ENCODE peak calls at places on chromosome 16, in ten cellular contexts. U is AG09309, K is skeletal muscle cell, X is astrocyte of the spinal cord, O is kidney epithelial cell, W is A673, E is HCT116, D is Caco-2, Y is prostate gland, F is GM06990. Q is an unnamed sample.

GRCh38 chr16:21598676-21599157 is 660 bp upstream of the METTL9 start:
- DNase-seq in D (peak; percentile 18), U (no peak), Y (peak; percentile 28), K (no peak), F (no peak), E (no peak), X (peak; percentile 24), O (no peak), W (no peak), Q (no peak)

GRCh38 chr16:23345237-23345636 is 43.1 kb downstream of the SCNN1B start:
- DNase-seq in O (no peak), K (no peak), F (no peak), D (no peak), E (no peak), W (no peak), Y (no peak), X (no peak), U (no peak), Q (no peak)

GRCh38 chr16:13348416-13348815 is 447.0 kb downstream of the SHISA9 start:
- DNase-seq in E (no peak), Y (no peak), D (no peak), U (no peak), W (no peak), X (no peak), O (no peak), K (no peak), F (no peak), Q (no peak)

GRCh38 chr16:89093602-89094251 is at the start of gene ACSF3:
- DNase-seq in U (peak; percentile 3), F (peak; percentile 85), E (no peak), Y (peak; percentile 24), O (no peak), W (peak; percentile 64), D (peak; percentile 80), K (no peak), X (peak; percentile 16), Q (peak; percentile 75)

GRCh38 chr16:72895951-72896350 is 152.0 kb downstream of the ZFHX3 start:
- DNase-seq in F (no peak), K (no peak), E (no peak), Y (no peak), D (no peak), U (no peak), X (no peak), W (no peak), O (no peak), Q (no peak)

GRCh38 chr16:67163164-67163902 is 1.2 kb upstream of the HSF4 start:
- DNase-seq in D (no peak), Y (peak; percentile 56), F (peak; percentile 78), E (no peak), K (no peak), U (no peak), W (no peak), O (no peak), X (peak; percentile 36), Q (peak; percentile 86)

GRCh38 chr16:11105038-11105903 is 150.7 kb downstream of the SOCS1 start:
- DNase-seq in K (peak; percentile 78), D (peak; percentile 53), W (peak; percentile 95), X (peak; percentile 83), E (no peak), O (no peak), U (peak; percentile 86), F (peak; percentile 72), Y (peak; percentile 9), Q (peak; percentile 79)

GRCh38 chr16:11801481-11802021 is 4.5 kb upstream of the ZC3H7A start:
- DNase-seq in U (no peak), Y (no peak), D (no peak), E (no peak), K (no peak), W (no peak), O (no peak), F (no peak), X (no peak), Q (no peak)

GRCh38 chr16:47056704-47057630 is 83.5 kb upstream of the DNAJA2 start:
- DNase-seq in O (no peak), Y (no peak), X (no peak), U (no peak), E (no peak), K (no peak), W (no peak), D (no peak), F (no peak), Q (no peak)

GRCh38 chr16:81693047-81693446 is 86.0 kb upstream of the PLCG2 start:
- DNase-seq in W (no peak), O (no peak), U (peak; percentile 68), D (no peak), E (no peak), K (no peak), F (no peak), X (no peak), Y (no peak), Q (no peak)

GRCh38 chr16:49409121-49409520 is 35.5 kb downstream of the C16orf78 start:
- DNase-seq in D (no peak), U (no peak), F (no peak), E (no peak), X (no peak), O (no peak), W (no peak), K (no peak), Y (no peak), Q (no peak)

GRCh38 chr16:53043986-53044571 is 8.6 kb downstream of the CHD9NB start:
- DNase-seq in K (no peak), U (no peak), W (peak; percentile 67), D (no peak), X (peak; percentile 18), F (no peak), E (no peak), Y (peak; percentile 53), O (no peak), Q (no peak)

GRCh38 chr16:50889746-50890145 is 147.9 kb downstream of the CYLD start:
- DNase-seq in K (no peak), U (no peak), X (no peak), E (no peak), O (no peak), W (no peak), D (no peak), F (no peak), Y (no peak), Q (peak; percentile 35)

GRCh38 chr16:49643429-49644142 is 212.3 kb downstream of the ZNF423 start:
- DNase-seq in O (peak; percentile 67), U (peak; percentile 63), D (no peak), X (peak; percentile 92), W (peak; percentile 51), E (no peak), Y (no peak), K (peak; percentile 58), F (no peak), Q (no peak)

GRCh38 chr16:9798952-9799590 is 383.2 kb downstream of the GRIN2A start:
- DNase-seq in U (no peak), K (no peak), F (no peak), D (no peak), W (no peak), O (no peak), Y (no peak), E (no peak), X (no peak), Q (no peak)

GRCh38 chr16:31106509-31107464 is 1.4 kb upstream of the BCKDK start:
- DNase-seq in K (no peak), X (no peak), O (no peak), U (no peak), W (no peak), F (no peak), D (no peak), E (no peak), Y (no peak), Q (no peak)

GRCh38 chr16:28931801-28932225 is at the start of gene CD19:
- DNase-seq in W (no peak), Y (no peak), X (no peak), F (peak; percentile 74), D (no peak), O (no peak), K (no peak), U (no peak), E (no peak), Q (no peak)
- H3K4me3 ChIP-seq in W (no peak within 1 kb of the TSS), Y (no peak within 1 kb of the TSS), X (no peak within 1 kb of the TSS), F (peak within 1 kb of the TSS; percentile 88), D (no peak within 1 kb of the TSS), O (no peak within 1 kb of the TSS), K (no peak within 1 kb of the TSS), U (no peak within 1 kb of the TSS), E (no peak within 1 kb of the TSS), Q (no peak within 1 kb of the TSS)

GRCh38 chr16:56606688-56607618 is 1.4 kb upstream of the MT2A start:
- DNase-seq in K (peak; percentile 100), U (peak; percentile 95), D (no peak), O (peak; percentile 98), F (no peak), W (no peak), Y (peak; percentile 82), E (peak; percentile 75), X (peak; percentile 97), Q (peak; percentile 95)
- H3K4me3 ChIP-seq in K (peak overlapping the region; percentile 27), U (peak overlapping the region; percentile 33), D (no peak overlapping the region), O (no peak overlapping the region), F (no peak overlapping the region), W (no peak overlapping the region), Y (no peak overlapping the region), E (peak overlapping the region; percentile 85), X (peak overlapping the region; percentile 7), Q (no peak overlapping the region)

DNA sequence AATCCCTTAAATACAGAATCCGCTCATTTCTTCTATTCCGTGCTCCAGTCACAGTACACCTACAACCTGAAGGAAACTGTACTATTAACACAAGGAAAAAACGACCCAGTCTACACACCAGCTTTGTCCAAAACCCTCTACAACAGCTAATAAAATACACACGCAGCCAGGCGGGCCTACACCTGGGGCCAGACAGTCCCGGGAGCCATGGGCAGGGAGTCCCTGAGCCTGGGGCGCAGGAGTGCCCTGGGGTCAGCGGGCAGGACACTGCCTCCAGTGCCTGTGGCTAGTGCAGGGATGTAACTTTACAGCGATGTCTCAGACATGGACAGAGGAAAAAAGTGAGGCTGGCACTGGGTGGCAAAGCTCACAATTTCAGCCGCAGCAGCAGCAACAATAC is 28.5 kb downstream of the GNPTG start:
- DNase-seq in Y (no peak), D (no peak), W (no peak), U (no peak), E (no peak), F (no peak), X (no peak), K (no peak), O (no peak), Q (no peak)
- H3K4me3 ChIP-seq in Y (peak overlapping the region; percentile 54), D (peak overlapping the region; percentile 69), W (peak overlapping the region; percentile 90), U (no peak overlapping the region), E (peak overlapping the region; percentile 89), F (no peak overlapping the region), X (no peak overlapping the region), K (no peak overlapping the region), O (peak overlapping the region; percentile 62), Q (no peak overlapping the region)

DNA sequence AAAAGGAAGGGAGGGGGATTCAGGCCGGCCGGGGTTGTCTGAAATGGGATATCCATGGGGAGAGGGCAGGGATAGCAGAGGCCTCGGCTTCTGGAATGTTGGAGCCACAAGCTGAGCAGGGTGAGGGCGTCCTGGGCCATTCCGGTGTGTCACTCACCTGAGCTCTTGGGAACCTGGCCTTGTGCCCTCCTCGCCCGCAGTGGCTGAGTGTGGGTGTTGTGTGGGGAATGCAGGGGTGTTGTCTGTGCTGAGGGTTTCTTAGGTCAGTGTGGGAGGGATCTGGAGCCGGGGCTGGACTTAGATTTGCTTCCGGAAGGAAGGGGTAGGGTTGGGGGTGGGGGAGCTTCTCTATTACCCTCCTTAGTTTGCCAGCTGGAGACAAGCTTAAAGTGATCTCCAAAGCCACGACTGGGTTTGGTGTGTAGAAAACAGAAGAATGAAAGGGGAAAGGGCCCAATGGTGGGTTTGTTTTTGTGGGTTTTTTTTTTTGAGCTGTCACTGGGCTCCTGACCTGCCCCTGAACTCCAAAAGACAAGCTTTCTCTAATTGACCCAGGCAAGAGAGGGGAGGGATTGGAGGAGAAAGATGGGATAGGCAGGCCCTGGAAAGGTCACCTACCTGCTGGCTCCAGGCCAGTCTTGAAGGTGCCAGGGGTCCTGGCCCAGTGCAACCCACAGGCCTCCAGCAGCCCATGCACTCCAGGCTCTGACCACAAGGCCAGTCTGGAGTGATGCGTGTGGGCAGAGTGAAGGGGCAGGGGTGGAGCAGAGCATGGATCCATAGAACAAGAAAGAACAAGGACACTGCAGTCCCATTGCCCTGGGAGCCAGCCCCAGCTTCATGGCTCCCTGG is at the start of gene SULT1A2:
- DNase-seq in E (peak; percentile 26), O (peak; percentile 31), X (no peak), F (no peak), K (no peak), D (no peak), U (no peak), W (no peak), Y (no peak), Q (no peak)
- H3K4me3 ChIP-seq in E (no peak within 1 kb of the TSS), O (no peak within 1 kb of the TSS), X (no peak within 1 kb of the TSS), F (no peak within 1 kb of the TSS), K (no peak within 1 kb of the TSS), D (no peak within 1 kb of the TSS), U (no peak within 1 kb of the TSS), W (no peak within 1 kb of the TSS), Y (no peak within 1 kb of the TSS), Q (no peak within 1 kb of the TSS)